ENCODE peak calls at places on chromosomes 6 and 20, in eight cellular contexts. N is A549; A is nucleus accumbens; H is heart right ventricle; Z is kidney glomerular epithelial cell; L is activated CD4-positive, CD25-positive, alpha-beta regulatory T cell treated with anti-CD3 and anti-CD28 coated beads, Interleukin-2, amount 50 U/mL, for 16 hours; D is RWPE2; J is fibroblast of pulmonary artery. I is an unnamed sample.

GRCh38 chr6:16769131-16769985 is 8.1 kb upstream of the ATXN1 start:
- DNase-seq in D (peak; percentile 92), L (peak; percentile 43), A (no peak), H (peak; percentile 66), N (peak; percentile 49), Z (peak; percentile 74), J (peak; percentile 85), I (no peak)

GRCh38 chr20:41276317-41276751 is 41.2 kb downstream of the ZHX3 start:
- DNase-seq in Z (no peak), A (peak; percentile 59), H (no peak), J (no peak), L (no peak), N (no peak), D (no peak), I (no peak)

GRCh38 chr6:124795879-124796838 is 166.1 kb upstream of the RNF217 start:
- DNase-seq in Z (no peak), N (no peak), J (peak; percentile 35), H (peak; percentile 8), A (peak; percentile 44), L (no peak), D (no peak), I (peak; percentile 38)

GRCh38 chr6:106684011-106684410 is 54.6 kb downstream of the QRSL1 start:
- DNase-seq in J (no peak), H (no peak), Z (no peak), N (no peak), A (no peak), D (no peak), L (no peak), I (no peak)

GRCh38 chr20:51565741-51566140 is 23.2 kb upstream of the NFATC2 start:
- DNase-seq in N (no peak), J (no peak), D (no peak), A (no peak), L (no peak), H (no peak), Z (no peak), I (no peak)

GRCh38 chr20:10427060-10427692 is 6.8 kb downstream of the MKKS start:
- DNase-seq in Z (peak; percentile 17), D (no peak), H (peak; percentile 46), J (peak; percentile 79), N (peak; percentile 55), A (peak; percentile 44), L (peak; percentile 16), I (peak; percentile 18)

GRCh38 chr20:54268941-54269340 is 61.1 kb downstream of the PFDN4 start:
- DNase-seq in D (no peak), Z (no peak), A (no peak), N (no peak), J (no peak), L (no peak), H (no peak), I (no peak)

GRCh38 chr6:139296927-139297326 is 5.1 kb upstream of the TXLNB start:
- DNase-seq in N (no peak), D (no peak), Z (peak; percentile 2), J (peak; percentile 50), H (no peak), A (no peak), L (no peak), I (no peak)

GRCh38 chr20:44235702-44236101 is 11.4 kb upstream of the GDAP1L1 start:
- DNase-seq in H (no peak), J (no peak), A (no peak), L (no peak), N (no peak), D (no peak), Z (no peak), I (no peak)

GRCh38 chr20:32751309-32752020 is 8.2 kb upstream of the COMMD7 start:
- DNase-seq in N (no peak), L (no peak), D (no peak), H (no peak), J (no peak), A (no peak), Z (no peak), I (no peak)